ENCODE peak calls at places on chromosomes 11 and 22, in four cellular contexts. V is GM10248, Y is Right ventricle myocardium superior, L is AML-193. C is an unnamed sample.

GRCh38 chr11:77115956-77116355 is 12.1 kb upstream of the MYO7A start:
- DNase-seq in V (no peak), Y (peak; percentile 33), L (no peak), C (peak; percentile 31)

GRCh38 chr22:30183861-30184278 is 62.7 kb downstream of the LIF start:
- DNase-seq in V (no peak), Y (no peak), L (no peak), C (no peak)

GRCh38 chr22:35616043-35616442 is 1.1 kb downstream of the MB start:
- DNase-seq in V (no peak), Y (no peak), L (no peak), C (peak; percentile 55)

GRCh38 chr11:28585007-28585406 is 476.8 kb downstream of the METTL15 start:
- DNase-seq in V (no peak), Y (no peak), L (no peak), C (no peak)

GRCh38 chr11:62337682-62338181 is 484 bp downstream of the ASRGL1 start:
- DNase-seq in V (no peak), Y (peak; percentile 47), L (no peak), C (peak; percentile 69)

GRCh38 chr11:129146196-129146595 is 45.9 kb downstream of the ARHGAP32 start:
- DNase-seq in V (no peak), Y (no peak), L (no peak), C (no peak)

GRCh38 chr11:128686745-128687177 is 7.1 kb upstream of the FLI1 start:
- DNase-seq in V (peak; percentile 46), Y (peak; percentile 82), L (no peak), C (peak; percentile 91)

GRCh38 chr11:117583063-117583801 is 213.8 kb downstream of the DSCAML1 start:
- DNase-seq in V (no peak), Y (peak; percentile 63), L (no peak), C (no peak)

GRCh38 chr11:73761403-73761945 is 600 bp upstream of the RAB6A start:
- DNase-seq in V (no peak), Y (no peak), L (no peak), C (peak; percentile 72)

GRCh38 chr22:39526736-39527171 is 5.8 kb downstream of the RPS19BP1 start:
- DNase-seq in V (no peak), Y (no peak), L (no peak), C (no peak)

GRCh38 chr11:119204066-119204465 is 2.1 kb upstream of the CBL start:
- DNase-seq in V (no peak), Y (peak; percentile 20), L (no peak), C (no peak)